ENCODE peak calls at places on chromosomes 13 and 19, in five cellular contexts. F, L, Y, Z and O are unnamed samples.

GRCh38 chr13:99796175-99796819 is 175.3 kb downstream of the ZIC5 start:
- DNase-seq in F (no peak), L (no peak), Y (peak; percentile 16), Z (no peak), O (no peak)

GRCh38 chr19:9917322-9917721 is 19.0 kb downstream of the OLFM2 start:
- DNase-seq in F (no peak), L (peak; percentile 62), Y (peak; percentile 52), Z (no peak), O (peak; percentile 21)

GRCh38 chr13:109141716-109142115 is 512.3 kb downstream of the MYO16 start:
- DNase-seq in F (no peak), L (no peak), Y (no peak), Z (no peak), O (no peak)

GRCh38 chr19:28292822-28293500 is 920.0 kb downstream of the UQCRFS1 start:
- DNase-seq in F (no peak), L (no peak), Y (peak; percentile 30), Z (no peak), O (no peak)

GRCh38 chr13:112746044-112746443 is 56.2 kb downstream of the ATP11A start:
- DNase-seq in F (no peak), L (no peak), Y (no peak), Z (no peak), O (no peak)

GRCh38 chr19:8811315-8812172 is 20.6 kb downstream of the ZNF558 start:
- DNase-seq in F (no peak), L (no peak), Y (no peak), Z (no peak), O (no peak)

GRCh38 chr13:25132984-25133383 is 37.0 kb downstream of the PABPC3 start:
- DNase-seq in F (no peak), L (no peak), Y (no peak), Z (no peak), O (no peak)

GRCh38 chr13:76380436-76381065 is 505.7 kb downstream of the KCTD12 start:
- DNase-seq in F (no peak), L (no peak), Y (no peak), Z (no peak), O (no peak)

GRCh38 chr13:40334031-40334430 is 332.4 kb downstream of the FOXO1 start:
- DNase-seq in F (no peak), L (no peak), Y (no peak), Z (no peak), O (no peak)

GRCh38 chr19:14102102-14102696 is 11.6 kb upstream of the SAMD1 start:
- DNase-seq in F (no peak), L (no peak), Y (no peak), Z (no peak), O (no peak)

GRCh38 chr19:11324079-11324661 is 15.3 kb downstream of the RAB3D start:
- DNase-seq in F (peak; percentile 87), L (peak; percentile 84), Y (peak; percentile 70), Z (peak; percentile 81), O (peak; percentile 92)

GRCh38 chr13:38872693-38873092 is 117.9 kb downstream of the STOML3 start:
- DNase-seq in F (no peak), L (peak; percentile 32), Y (peak; percentile 21), Z (peak; percentile 11), O (peak; percentile 73)

GRCh38 chr13:23889598-23890224 is 511 bp upstream of the MIPEP start:
- DNase-seq in F (no peak), L (no peak), Y (no peak), Z (no peak), O (no peak)

GRCh38 chr13:109737606-109738005 is 48.8 kb downstream of the IRS2 start:
- DNase-seq in F (no peak), L (no peak), Y (no peak), Z (no peak), O (no peak)

GRCh38 chr19:55387736-55388497 is 2.2 kb downstream of the RPL28 start:
- DNase-seq in F (no peak), L (no peak), Y (no peak), Z (no peak), O (no peak)

GRCh38 chr13:113669231-113669870 is 2.3 kb downstream of the GRK1 start:
- DNase-seq in F (peak; percentile 53), L (no peak), Y (no peak), Z (peak; percentile 5), O (no peak)

GRCh38 chr19:6733338-6734095 is 3.9 kb downstream of the GPR108 start:
- DNase-seq in F (peak; percentile 56), L (no peak), Y (no peak), Z (no peak), O (no peak)

GRCh38 chr19:1655131-1655981 is 2.9 kb upstream of the TCF3 start:
- DNase-seq in F (no peak), L (no peak), Y (no peak), Z (no peak), O (no peak)

GRCh38 chr19:1657632-1658445 is 5.4 kb upstream of the TCF3 start:
- DNase-seq in F (no peak), L (peak; percentile 73), Y (no peak), Z (no peak), O (peak; percentile 59)

GRCh38 chr19:1655992-1656608 is 3.7 kb upstream of the TCF3 start:
- DNase-seq in F (no peak), L (no peak), Y (no peak), Z (no peak), O (no peak)

GRCh38 chr19:1658446-1659433 is 6.3 kb upstream of the TCF3 start:
- DNase-seq in F (no peak), L (peak; percentile 13), Y (no peak), Z (no peak), O (no peak)

GRCh38 chr19:1656988-1657536 is 4.6 kb upstream of the TCF3 start:
- DNase-seq in F (no peak), L (no peak), Y (no peak), Z (no peak), O (no peak)
- H3K4me1 ChIP-seq in F (peaks cover 13% of the 10 kb centered on the region), L (peaks cover 16% of the 10 kb centered on the region), Y (no peaks in the 10 kb centered on the region), Z (no peaks in the 10 kb centered on the region), O (peaks cover 8% of the 10 kb centered on the region)

GRCh38 chr19:634975-635652 is 1.8 kb upstream of the POLRMT start:
- DNase-seq in F (no peak), L (no peak), Y (no peak), Z (no peak), O (no peak)

GRCh38 chr19:633068-633785 is at the start of gene POLRMT:
- DNase-seq in F (peak; percentile 99), L (peak; percentile 99), Y (peak; percentile 98), Z (peak; percentile 98), O (peak; percentile 99)

GRCh38 chr19:629961-630714 is 3.2 kb downstream of the POLRMT start:
- DNase-seq in F (no peak), L (no peak), Y (no peak), Z (no peak), O (no peak)

GRCh38 chr19:633786-634639 is 676 bp upstream of the POLRMT start:
- DNase-seq in F (no peak), L (no peak), Y (no peak), Z (no peak), O (no peak)

DNA sequence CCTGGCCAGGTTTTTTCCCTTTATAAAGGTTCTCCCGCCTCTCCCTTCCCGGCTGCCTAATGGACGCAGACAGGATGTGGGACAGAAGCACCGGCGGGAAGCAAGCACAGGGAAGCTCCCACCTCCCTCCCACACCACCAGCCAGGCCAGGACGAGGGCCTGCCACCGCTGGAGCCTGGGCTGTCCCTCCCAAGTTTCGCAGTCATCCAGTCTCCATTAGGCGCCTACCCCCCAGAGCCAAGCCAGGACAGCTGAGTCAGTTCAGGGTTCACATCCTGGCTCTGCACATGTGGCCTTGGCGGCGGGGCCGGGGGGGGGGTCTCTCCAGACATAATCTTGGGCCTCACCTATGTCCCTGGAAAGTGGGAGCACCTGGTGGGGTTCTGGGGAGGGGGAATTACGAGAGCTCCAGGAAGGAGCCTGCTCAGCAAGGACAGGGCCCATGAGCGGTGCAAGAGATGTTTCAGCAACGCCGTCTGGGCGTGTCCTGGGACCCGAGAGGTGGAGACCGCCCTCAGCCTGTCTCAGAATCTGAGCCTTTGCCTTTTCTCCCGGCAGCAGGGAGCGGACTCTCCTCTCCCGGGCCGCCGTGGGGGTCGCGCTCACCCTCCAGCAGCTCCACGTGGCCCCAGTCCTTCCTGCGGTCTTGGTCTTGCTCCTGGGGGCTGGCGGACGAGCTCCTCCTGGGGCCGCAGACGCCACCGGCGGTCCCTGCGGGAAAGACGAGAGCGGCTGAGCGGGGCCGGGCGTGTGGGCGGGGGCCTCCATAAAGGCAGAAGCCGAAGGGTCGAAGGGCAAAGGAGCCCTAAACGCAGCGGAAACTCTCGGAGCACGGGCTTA is 889 bp downstream of the POLRMT start:
- DNase-seq in F (no peak), L (no peak), Y (peak; percentile 31), Z (peak; percentile 78), O (no peak)
- TF ChIP-seq POLR2A in F (no peak), L (no peak), Y (no peak), Z (peak; percentile 8), O (no peak)

DNA sequence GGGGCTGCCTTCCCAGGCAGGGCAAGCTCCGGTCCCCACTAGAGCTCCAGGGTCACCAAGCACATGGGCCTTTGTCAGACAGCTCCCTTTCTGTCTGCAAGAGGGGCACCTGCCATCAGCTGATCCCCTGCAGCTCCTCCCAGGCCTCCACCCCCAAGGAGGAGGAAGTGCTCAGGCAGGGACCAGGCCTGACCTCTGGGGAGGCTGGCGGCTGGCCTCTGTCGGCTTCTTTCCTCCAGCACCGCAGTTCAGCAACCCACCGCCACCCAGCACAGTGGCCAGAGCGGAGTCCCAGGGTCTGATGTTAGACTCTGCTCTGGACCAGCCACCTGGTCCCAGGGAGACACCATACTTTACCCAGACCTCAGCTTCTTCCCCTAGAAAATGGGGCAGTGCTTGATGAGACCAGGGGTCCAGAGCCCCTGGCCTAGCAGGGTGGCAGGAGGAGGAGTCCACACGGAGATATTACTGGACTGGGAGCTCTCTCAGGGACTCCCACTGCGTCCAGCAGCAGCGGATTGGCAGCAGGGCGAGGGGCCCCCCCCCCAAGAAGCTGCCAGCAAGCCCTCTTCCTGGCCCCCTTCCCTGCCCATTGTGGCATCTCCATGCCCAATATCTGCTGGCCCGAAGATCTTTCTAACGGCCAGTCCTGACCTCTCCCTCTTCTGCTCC is 24.1 kb downstream of the NKPD1 start:
- DNase-seq in F (no peak), L (no peak), Y (no peak), Z (no peak), O (peak; percentile 37)
- H3K4me3 ChIP-seq in F (no peak overlapping the region), L (no peak overlapping the region), Y (no peak overlapping the region), Z (no peak overlapping the region), O (no peak overlapping the region)

GRCh38 chr13:51647067-51647466 is 62.8 kb downstream of the WDFY2 start:
- DNase-seq in F (no peak), L (no peak), Y (no peak), Z (no peak), O (no peak)

GRCh38 chr13:51643882-51644281 is 59.6 kb downstream of the WDFY2 start:
- DNase-seq in F (no peak), L (no peak), Y (peak; percentile 82), Z (no peak), O (no peak)

GRCh38 chr13:51644649-51645048 is 60.4 kb downstream of the WDFY2 start:
- DNase-seq in F (no peak), L (peak; percentile 45), Y (peak; percentile 25), Z (no peak), O (no peak)

GRCh38 chr13:51646041-51646670 is 61.9 kb downstream of the WDFY2 start:
- DNase-seq in F (no peak), L (no peak), Y (no peak), Z (no peak), O (no peak)

DNA sequence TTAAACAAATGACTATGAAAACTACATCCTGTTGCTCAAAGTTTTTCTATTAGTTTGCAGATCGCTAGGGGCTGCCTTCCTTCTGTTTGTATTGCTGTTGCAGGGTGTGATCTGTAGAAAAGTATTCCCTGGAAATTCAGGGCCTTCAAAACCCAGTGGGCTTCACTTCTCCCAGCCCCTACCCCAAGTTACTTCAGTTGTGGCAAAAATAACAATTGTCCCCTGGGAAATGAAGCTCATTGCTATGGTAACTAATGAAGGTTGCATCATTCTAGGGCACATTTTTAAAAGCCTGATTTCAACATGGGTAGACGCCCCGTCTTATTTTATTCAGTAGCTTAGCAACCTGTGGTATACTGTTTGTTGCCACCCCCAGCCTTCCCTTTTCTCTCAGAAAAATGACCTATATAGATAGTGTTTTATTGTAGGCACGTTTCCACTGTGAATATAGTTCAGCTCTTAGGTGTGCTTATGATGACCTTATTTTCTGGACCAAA is 60.9 kb downstream of the WDFY2 start:
- DNase-seq in F (no peak), L (peak; percentile 52), Y (no peak), Z (no peak), O (no peak)
- H3K4me1 ChIP-seq in F (peaks cover 40% of the 10 kb centered on the region), L (peaks cover 54% of the 10 kb centered on the region), Y (peaks cover 28% of the 10 kb centered on the region), Z (no peaks in the 10 kb centered on the region), O (peaks cover 24% of the 10 kb centered on the region)